ENCODE peak calls at places on chromosomes 6 and 20, in four cellular contexts. S is stomach, K is fibroblast of lung, D is MM.1S. V is an unnamed sample.

GRCh38 chr6:33692078-33692759 is 19.3 kb downstream of the UQCC2 start:
- DNase-seq in S (peak; percentile 66), K (no peak), D (no peak), V (no peak)

GRCh38 chr20:22583773-22584629 is at the start of gene FOXA2:
- DNase-seq in S (peak; percentile 85), K (no peak), D (no peak), V (no peak)

GRCh38 chr6:129253731-129254130 is 370.8 kb downstream of the LAMA2 start:
- DNase-seq in S (no peak), K (no peak), D (peak; percentile 70), V (no peak)

GRCh38 chr6:135182993-135183531 is 2.0 kb downstream of the MYB start:
- DNase-seq in S (peak; percentile 65), K (no peak), D (peak; percentile 95), V (peak; percentile 80)

GRCh38 chr6:140001851-140002301 is 627.4 kb upstream of the CITED2 start:
- DNase-seq in S (no peak), K (peak; percentile 47), D (no peak), V (no peak)

GRCh38 chr6:169566961-169567360 is 134.9 kb downstream of the WDR27 start:
- DNase-seq in S (no peak), K (no peak), D (no peak), V (no peak)

GRCh38 chr20:10551732-10552724 is 116.9 kb downstream of the SLX4IP start:
- DNase-seq in S (no peak), K (no peak), D (no peak), V (peak; percentile 27)

GRCh38 chr6:90109141-90109540 is 187.5 kb downstream of the BACH2 start:
- DNase-seq in S (no peak), K (no peak), D (no peak), V (no peak)

GRCh38 chr6:75608955-75609533 is 7.4 kb downstream of the SENP6 start:
- DNase-seq in S (no peak), K (no peak), D (no peak), V (no peak)

GRCh38 chr6:93398723-93399122 is 20.6 kb downstream of the EPHA7 start:
- DNase-seq in S (no peak), K (no peak), D (no peak), V (no peak)

DNA sequence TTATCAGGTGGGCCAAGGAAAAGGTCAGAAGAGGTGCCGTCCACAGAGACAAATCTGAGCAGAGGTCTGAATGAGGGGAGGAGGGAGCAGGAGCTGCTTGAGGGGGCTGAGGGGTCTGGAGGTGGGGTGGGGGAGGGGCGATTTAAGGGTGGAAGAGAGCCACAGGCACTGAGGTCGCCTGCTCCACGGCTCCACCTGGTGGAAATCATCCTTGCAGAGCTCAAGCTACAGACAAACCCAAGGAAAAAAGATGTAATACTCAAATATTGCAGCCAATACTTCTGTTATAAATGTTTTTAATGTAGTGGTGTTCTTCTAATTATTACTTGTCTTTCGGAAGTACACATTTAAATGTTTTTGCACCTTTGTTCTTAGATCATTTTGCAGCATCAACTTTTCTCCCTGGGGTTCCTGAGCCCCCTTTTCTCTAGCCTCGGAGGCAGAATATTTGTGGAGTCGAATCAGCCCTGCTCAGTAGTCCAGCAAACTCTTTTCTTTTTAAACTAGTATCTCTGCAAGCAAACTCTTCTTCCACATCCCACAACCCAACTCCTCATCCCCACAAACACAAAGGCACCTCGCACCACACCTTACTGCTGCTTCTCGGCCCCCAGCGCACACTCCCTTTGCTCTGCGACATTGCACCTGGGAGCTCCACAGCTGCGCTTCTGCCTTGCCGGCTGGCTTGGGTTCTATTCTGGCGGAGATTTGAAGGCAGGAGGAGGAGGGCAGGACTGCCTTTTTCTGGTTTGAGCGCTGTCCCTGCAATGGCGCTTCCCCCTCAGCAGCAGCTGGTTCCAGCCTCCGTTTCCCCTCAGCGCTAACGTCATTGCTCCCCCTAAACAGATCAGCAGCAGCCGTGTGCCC is 51.0 kb upstream of the TFAP2A start:
- DNase-seq in S (peak; percentile 43), K (peak; percentile 41), D (peak; percentile 53), V (peak; percentile 41)
- TF ChIP-seq CTCF in S (no peak), K (peak; percentile 53), D (peak; percentile 57), V (peak; percentile 63)

DNA sequence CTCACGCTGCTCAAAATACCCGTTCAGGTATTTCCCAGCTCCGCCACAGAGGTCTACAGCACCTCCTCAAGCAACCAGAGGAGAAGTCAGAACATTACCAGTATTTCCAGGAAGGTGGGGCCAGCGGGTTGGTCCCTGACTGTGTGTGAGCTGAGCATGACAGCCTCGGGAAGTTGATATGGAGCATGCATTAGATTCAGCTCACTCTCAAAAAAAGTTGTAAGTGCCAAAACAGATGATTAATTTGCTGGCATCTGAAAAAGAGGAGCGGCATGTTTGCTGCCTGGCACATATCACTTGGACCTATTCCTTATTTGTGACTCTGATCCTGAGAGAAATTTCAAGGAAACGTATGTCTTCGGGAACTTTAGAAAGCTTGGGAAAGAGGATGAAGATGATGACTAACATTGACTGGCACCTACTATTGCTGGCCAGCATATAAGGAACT is 32.3 kb downstream of the ELOVL2 start:
- DNase-seq in S (peak; percentile 40), K (no peak), D (no peak), V (peak; percentile 11)
- TF ChIP-seq CTCF in S (no peak), K (no peak), D (no peak), V (no peak)

DNA sequence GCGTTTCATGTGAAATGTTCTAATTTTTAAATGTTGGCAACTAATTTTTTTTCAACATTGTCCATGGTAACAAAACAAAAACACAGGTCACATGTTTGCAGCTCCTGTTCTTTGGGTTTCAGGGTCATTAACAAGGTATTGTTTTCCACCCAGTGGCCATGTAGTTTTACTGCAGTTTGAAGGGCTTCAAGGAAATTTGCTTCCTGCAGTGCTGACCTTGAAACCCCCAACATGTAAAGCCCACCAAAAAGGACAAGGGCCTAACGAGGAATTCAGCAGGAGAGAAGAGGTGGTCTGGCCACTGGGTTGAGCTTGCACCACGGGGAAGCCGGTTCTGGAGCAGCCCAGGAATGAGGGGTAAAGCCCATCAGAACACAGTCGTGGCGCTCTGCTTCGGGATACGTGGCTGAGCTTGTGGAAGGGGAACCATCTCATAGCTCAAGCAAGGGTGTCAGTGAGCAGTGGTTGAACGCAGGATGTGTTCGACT is 13.9 kb upstream of the KLHL31 start:
- DNase-seq in S (no peak), K (peak; percentile 65), D (peak; percentile 24), V (peak; percentile 27)
- TF ChIP-seq CTCF in S (no peak), K (peak; percentile 51), D (peak; percentile 39), V (peak; percentile 29)

GRCh38 chr6:85329193-85329592 is 120.7 kb upstream of the NT5E start:
- DNase-seq in S (no peak), K (no peak), D (no peak), V (no peak)

GRCh38 chr6:85321926-85322325 is 128.0 kb upstream of the NT5E start:
- DNase-seq in S (no peak), K (no peak), D (no peak), V (no peak)

GRCh38 chr6:85323435-85324040 is 126.3 kb upstream of the NT5E start:
- DNase-seq in S (peak; percentile 72), K (peak; percentile 83), D (peak; percentile 72), V (peak; percentile 54)
- TF ChIP-seq CTCF in S (no peak), K (peak; percentile 98), D (peak; percentile 87), V (peak; percentile 93)

DNA sequence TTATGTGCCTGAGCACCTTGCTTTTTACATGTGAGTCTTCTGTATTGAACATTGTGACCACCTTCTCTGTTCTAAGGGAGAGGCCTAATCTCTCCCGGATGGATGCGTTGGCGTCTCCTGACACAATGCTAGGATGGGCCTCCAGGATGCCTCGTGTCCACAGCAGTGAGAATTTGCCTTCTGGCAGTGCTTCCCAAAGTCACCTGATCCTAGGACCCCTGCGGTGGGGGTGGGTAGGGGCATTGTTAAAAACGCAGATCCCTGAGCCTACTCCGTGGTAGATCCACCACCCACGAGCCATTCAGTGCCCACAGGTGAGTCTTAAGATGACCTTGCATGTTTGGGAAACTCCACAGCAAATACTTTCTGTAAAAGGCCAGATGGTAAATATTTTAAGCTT is 106.8 kb upstream of the IYD start:
- DNase-seq in S (no peak), K (no peak), D (no peak), V (no peak)
- TF ChIP-seq CTCF in S (no peak), K (no peak), D (no peak), V (no peak)

DNA sequence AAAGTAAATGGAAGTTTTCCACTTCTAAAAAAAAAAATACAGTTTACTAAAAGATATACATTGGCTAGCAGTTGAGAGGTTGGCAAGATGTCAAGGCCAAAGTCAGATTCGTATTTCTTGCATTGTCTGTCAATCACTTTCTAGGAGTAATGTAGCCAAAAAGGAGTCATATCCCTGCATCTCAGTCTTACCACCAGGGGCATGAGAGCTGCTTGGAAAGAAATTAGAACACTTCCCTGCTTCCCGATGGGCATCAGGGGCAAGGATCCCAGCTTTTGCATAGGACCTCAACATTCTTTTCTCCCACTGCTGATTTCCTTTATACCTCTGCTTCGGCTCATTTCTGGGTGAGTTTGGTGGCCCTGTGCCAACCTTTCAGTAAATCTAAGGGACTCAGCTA is 581.0 kb upstream of the MAP3K7 start:
- DNase-seq in S (no peak), K (no peak), D (no peak), V (no peak)
- TF ChIP-seq CTCF in S (no peak), K (peak; percentile 52), D (no peak), V (no peak)

V was measured in GM13977.